ENCODE peak calls at places on chromosomes 4 and X, in five cellular contexts. W is upper lobe of left lung, T is neural progenitor cell, A is keratinocyte, Q is IMR-90. M is an unnamed sample.

GRCh38 chr4:127113852-127114362 is 518.9 kb upstream of the INTU start:
- DNase-seq in W (no peak), T (no peak), A (no peak), Q (no peak), M (no peak)

GRCh38 chr4:144176476-144176875 is 36.0 kb upstream of the GYPA start:
- DNase-seq in W (no peak), T (no peak), A (no peak), Q (no peak), M (no peak)

GRCh38 chrX:32673193-32673592 is 538.2 kb downstream of the DMD start:
- DNase-seq in W (no peak), T (peak; percentile 20), A (no peak), Q (peak; percentile 7), M (peak; percentile 17)

GRCh38 chrX:39251995-39252394 is 450.7 kb downstream of the MID1IP1 start:
- DNase-seq in W (no peak), T (no peak), A (no peak), Q (no peak), M (no peak)

GRCh38 chrX:142089193-142089592 is 115.9 kb downstream of the MAGEC2 start:
- DNase-seq in W (no peak), T (no peak), A (no peak), Q (peak; percentile 1), M (peak; percentile 41)

GRCh38 chr4:30755306-30755705 is 35.1 kb downstream of the PCDH7 start:
- DNase-seq in W (no peak), T (no peak), A (no peak), Q (no peak), M (no peak)

GRCh38 chr4:122710434-122711308 is 21.8 kb upstream of the BBS12 start:
- DNase-seq in W (no peak), T (no peak), A (no peak), Q (peak; percentile 44), M (peak; percentile 13)

GRCh38 chrX:28888421-28888820 is 301.2 kb downstream of the IL1RAPL1 start:
- DNase-seq in W (no peak), T (no peak), A (no peak), Q (peak; percentile 70), M (no peak)

GRCh38 chr4:61333490-61333889 is 133.4 kb downstream of the ADGRL3 start:
- DNase-seq in W (no peak), T (no peak), A (no peak), Q (no peak), M (no peak)

GRCh38 chrX:48664156-48664555 is 19.4 kb upstream of the WAS start:
- DNase-seq in W (no peak), T (no peak), A (no peak), Q (no peak), M (no peak)
- H3K27ac ChIP-seq in W (no peak overlapping the region), T (no peak overlapping the region), A (no peak overlapping the region), Q (no peak overlapping the region), M (no peak overlapping the region)

DNA sequence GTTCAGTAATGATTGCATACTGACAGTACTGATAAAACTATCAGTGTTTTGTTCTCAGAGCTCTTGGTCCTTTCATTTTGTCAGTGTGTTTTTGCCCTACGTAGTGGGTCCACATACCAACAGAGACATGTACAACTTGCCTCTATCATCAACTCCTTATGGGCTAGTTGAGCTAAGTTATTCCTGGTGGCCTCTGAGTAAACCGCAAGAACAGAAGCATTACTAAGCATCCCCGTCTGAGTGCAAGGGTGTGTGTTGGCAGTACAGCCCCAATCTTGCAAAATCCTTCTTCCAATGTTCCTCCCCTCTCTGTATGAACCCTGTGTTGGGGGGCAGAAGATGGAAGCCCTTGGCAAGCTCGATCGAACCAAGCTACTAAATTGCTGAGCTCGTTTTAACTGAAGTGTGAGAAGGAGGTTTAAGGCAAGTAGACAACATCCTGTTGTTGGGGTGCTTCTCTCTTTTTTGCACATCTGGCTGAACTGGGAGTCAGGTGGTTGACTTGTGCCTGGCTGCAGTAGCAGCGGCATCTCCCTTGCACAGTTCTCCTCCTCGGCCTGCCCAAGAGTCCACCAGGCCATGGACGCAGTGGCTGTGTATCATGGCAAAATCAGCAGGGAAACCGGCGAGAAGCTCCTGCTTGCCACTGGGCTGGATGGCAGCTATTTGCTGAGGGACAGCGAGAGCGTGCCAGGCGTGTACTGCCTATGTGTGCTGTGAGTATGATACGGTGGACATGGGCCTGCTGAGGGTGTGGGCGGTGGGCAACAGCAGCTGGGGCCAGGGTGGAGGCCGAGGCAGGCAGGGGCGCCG is at the start of gene SH2D1A:
- DNase-seq in W (no peak), T (no peak), A (no peak), Q (no peak), M (no peak)
- H3K27ac ChIP-seq in W (no peak within 1 kb of the TSS), T (no peak within 1 kb of the TSS), A (no peak within 1 kb of the TSS), Q (no peak within 1 kb of the TSS), M (no peak within 1 kb of the TSS)

DNA sequence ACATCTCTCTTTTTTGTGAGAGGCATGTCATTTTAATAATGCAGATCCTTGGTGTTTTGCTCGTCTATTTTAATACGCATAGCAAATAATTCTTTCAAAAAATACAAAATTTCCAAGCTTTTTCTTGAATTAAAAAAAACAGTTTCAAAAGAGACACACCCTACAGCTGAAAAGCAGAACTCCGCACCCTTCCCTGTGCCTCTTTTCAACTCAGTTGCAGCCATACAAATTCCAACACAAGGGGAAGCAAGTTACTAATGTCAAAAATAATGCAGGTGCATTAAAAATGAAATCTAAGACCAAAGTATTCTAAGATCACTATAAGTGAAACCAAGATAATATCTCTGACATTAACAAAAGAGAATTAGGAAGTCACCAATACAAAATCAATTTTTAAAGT is 66.6 kb downstream of the NR3C2 start:
- DNase-seq in W (no peak), T (no peak), A (no peak), Q (no peak), M (no peak)
- H3K27ac ChIP-seq in W (no peak overlapping the region), T (no peak overlapping the region), A (no peak overlapping the region), Q (no peak overlapping the region), M (no peak overlapping the region)

GRCh38 chrX:21656587-21657317 is 1.4 kb downstream of the KLHL34 start:
- DNase-seq in W (no peak), T (no peak), A (no peak), Q (no peak), M (no peak)

GRCh38 chrX:21657318-21658151 is 595 bp downstream of the KLHL34 start:
- DNase-seq in W (no peak), T (no peak), A (no peak), Q (no peak), M (no peak)

GRCh38 chrX:21659320-21659719 is 1.2 kb upstream of the KLHL34 start:
- DNase-seq in W (no peak), T (no peak), A (no peak), Q (no peak), M (no peak)

GRCh38 chrX:21658152-21658737 is at the start of gene KLHL34:
- DNase-seq in W (no peak), T (no peak), A (no peak), Q (no peak), M (peak; percentile 13)

GRCh38 chrX:21658746-21659145 is 616 bp upstream of the KLHL34 start:
- DNase-seq in W (no peak), T (no peak), A (no peak), Q (no peak), M (no peak)
- H3K27ac ChIP-seq in W (no peak overlapping the region), T (no peak overlapping the region), A (no peak overlapping the region), Q (no peak overlapping the region), M (no peak overlapping the region)

GRCh38 chr4:18291981-18292380 is 270.4 kb upstream of the LCORL start:
- DNase-seq in W (no peak), T (no peak), A (no peak), Q (no peak), M (no peak)
- H3K27ac ChIP-seq in W (no peak overlapping the region), T (no peak overlapping the region), A (no peak overlapping the region), Q (no peak overlapping the region), M (no peak overlapping the region)

DNA sequence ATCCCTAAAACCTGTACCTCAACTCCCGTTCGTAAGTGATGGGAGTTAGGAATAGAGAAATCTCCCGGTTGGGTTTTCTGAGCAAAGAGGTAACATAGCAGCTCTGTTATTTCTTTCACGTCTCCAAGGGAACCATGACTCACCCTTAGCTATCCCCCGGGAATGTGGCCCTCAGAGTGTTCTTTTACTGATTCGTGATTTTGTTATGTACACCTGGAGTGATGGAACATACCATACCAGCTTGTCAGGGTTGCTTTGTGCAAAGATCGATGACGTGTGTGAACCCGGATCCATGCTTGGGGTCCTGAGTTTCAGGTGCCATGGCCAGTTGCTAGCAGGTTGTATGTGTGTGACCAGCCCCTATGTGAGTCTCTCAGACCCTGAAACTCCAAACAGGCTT is 52.6 kb downstream of the HPRT1 start:
- DNase-seq in W (no peak), T (no peak), A (peak; percentile 71), Q (peak; percentile 89), M (no peak)
- H3K27ac ChIP-seq in W (no peak overlapping the region), T (no peak overlapping the region), A (peak overlapping the region; percentile 96), Q (peak overlapping the region; percentile 65), M (no peak overlapping the region)

DNA sequence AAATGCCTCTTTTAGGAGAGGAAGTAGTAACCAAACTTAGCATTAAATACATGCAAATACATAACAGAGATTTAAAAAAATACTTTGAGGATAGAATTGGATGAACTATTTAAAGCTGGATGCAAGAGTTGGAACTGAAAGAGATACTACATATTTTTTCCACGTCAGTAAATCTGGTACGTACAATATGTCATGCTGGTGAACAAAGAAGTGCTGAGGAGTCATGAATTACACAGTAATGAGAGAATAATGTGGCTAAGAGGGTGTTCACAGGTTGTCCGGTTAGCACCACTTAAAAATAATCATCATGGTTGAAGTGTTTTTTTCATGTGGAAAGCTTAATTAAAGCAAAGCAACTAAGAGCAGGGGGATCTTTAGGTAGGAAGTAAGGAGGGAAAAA is 184.1 kb upstream of the FRMPD4 start:
- DNase-seq in W (no peak), T (no peak), A (no peak), Q (no peak), M (no peak)
- H3K27ac ChIP-seq in W (no peak overlapping the region), T (no peak overlapping the region), A (no peak overlapping the region), Q (no peak overlapping the region), M (no peak overlapping the region)